ENCODE peak calls at places on chromosomes 1 and 21, in six cellular contexts. H is mesendoderm, S is neuronal stem cell, L is mesenchymal stem cell, G is IMR-90, T is trophoblast cell. E is an unnamed sample.

GRCh38 chr1:224433671-224434446 is 738 bp downstream of the WDR26 start:
- DNase-seq in H (peak), S (peak), L (peak), G (no peak), T (no peak), E (peak)

GRCh38 chr21:42563261-42564045 is 49.8 kb downstream of the SLC37A1 start:
- DNase-seq in H (no peak), S (no peak), L (no peak), G (no peak), T (no peak), E (no peak)

GRCh38 chr1:209610378-209610905 is 26.9 kb downstream of the CAMK1G start:
- DNase-seq in H (peak), S (no peak), L (no peak), G (no peak), T (no peak), E (no peak)

GRCh38 chr1:225860860-225861441 is 21.2 kb downstream of the TMEM63A start:
- DNase-seq in H (no peak), S (no peak), L (no peak), G (peak), T (no peak), E (no peak)

GRCh38 chr1:83978056-83978455 is 20.9 kb downstream of the TTLL7 start:
- DNase-seq in H (no peak), S (no peak), L (no peak), G (no peak), T (no peak), E (no peak)

GRCh38 chr1:107952989-107953388 is 12.0 kb downstream of the VAV3 start:
- DNase-seq in H (peak), S (no peak), L (peak), G (no peak), T (no peak), E (no peak)

GRCh38 chr1:45953934-45954333 is 150.5 kb downstream of the MAST2 start:
- DNase-seq in H (peak), S (no peak), L (peak), G (peak), T (no peak), E (peak)

GRCh38 chr1:204084247-204084772 is 11.4 kb downstream of the SOX13 start:
- DNase-seq in H (peak), S (no peak), L (no peak), G (no peak), T (no peak), E (peak)

GRCh38 chr1:154974086-154974807 is at the start of gene CKS1B:
- DNase-seq in H (peak), S (peak), L (peak), G (peak), T (peak), E (peak)

GRCh38 chr1:44543064-44543815 is 131.0 kb downstream of the TMEM53 start:
- DNase-seq in H (peak), S (peak), L (no peak), G (no peak), T (no peak), E (peak)

GRCh38 chr1:44543816-44544185 is 130.5 kb downstream of the TMEM53 start:
- DNase-seq in H (peak), S (no peak), L (no peak), G (no peak), T (no peak), E (peak)

GRCh38 chr1:44546403-44547053 is 127.8 kb downstream of the TMEM53 start:
- DNase-seq in H (no peak), S (no peak), L (no peak), G (no peak), T (no peak), E (peak)

GRCh38 chr1:44545961-44546360 is 128.3 kb downstream of the TMEM53 start:
- DNase-seq in H (peak), S (no peak), L (no peak), G (no peak), T (peak), E (no peak)

GRCh38 chr1:44544960-44545359 is 129.3 kb downstream of the TMEM53 start:
- DNase-seq in H (no peak), S (no peak), L (no peak), G (no peak), T (no peak), E (no peak)
- H2BK120ac ChIP-seq in H (no peak), S (no peak), L (no peak), G (no peak), T (no peak), E (no peak)

GRCh38 chr1:17890815-17891191 is 135.7 kb downstream of the ACTL8 start:
- DNase-seq in H (no peak), S (no peak), L (no peak), G (no peak), T (no peak), E (no peak)
- H4K8ac ChIP-seq in H (no peak), S (no peak), L (no peak), G (no peak), T (no peak), E (no peak)

GRCh38 chr21:45011911-45012660 is 62.3 kb upstream of the ADARB1 start:
- DNase-seq in H (peak), S (peak), L (peak), G (peak), T (peak), E (peak)
- H2BK120ac ChIP-seq in H (peak), S (peak), L (peak), G (peak), T (peak), E (no peak)

DNA sequence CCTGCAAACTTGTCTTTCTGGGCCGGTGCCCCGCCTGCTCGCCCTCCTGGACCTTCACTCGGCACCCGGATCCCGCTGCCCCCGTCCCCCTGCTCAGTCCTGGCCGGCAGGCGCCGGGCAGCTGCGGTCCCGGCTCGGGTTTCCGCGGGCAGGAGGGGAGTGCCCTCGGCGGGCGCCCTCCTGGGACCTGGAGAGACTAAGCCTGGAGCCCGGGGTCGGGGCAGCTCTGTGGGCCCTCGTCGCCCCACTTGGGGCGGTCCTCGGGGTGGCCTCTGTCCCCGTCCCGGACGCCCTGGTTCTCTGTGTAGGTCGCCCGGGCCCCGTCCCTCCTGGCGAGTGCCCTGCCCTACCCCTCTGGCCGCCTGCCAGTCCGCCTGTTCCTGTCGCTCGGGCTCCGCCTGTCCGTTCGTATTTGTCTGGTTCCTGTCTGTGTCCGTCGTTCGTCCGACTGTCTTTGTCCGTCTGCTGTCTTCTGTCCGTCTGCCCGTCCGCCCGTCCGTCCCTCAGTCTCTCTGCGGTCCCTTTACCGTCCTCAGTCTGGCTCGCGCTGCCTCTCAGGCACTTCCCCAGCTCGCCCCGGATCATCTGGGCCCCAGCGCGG is 492 bp downstream of the SERINC2 start:
- DNase-seq in H (peak), S (peak), L (peak), G (no peak), T (peak), E (no peak)
- H4K8ac ChIP-seq in H (no peak), S (no peak), L (peak), G (peak), T (peak), E (peak)

GRCh38 chr1:186799689-186800054 is 29.1 kb upstream of the PLA2G4A start:
- DNase-seq in H (no peak), S (no peak), L (no peak), G (no peak), T (no peak), E (no peak)
- H2BK120ac ChIP-seq in H (no peak), S (no peak), L (no peak), G (no peak), T (no peak), E (no peak)

GRCh38 chr1:153174624-153175023 is 23.9 kb upstream of the SPRR2G start:
- DNase-seq in H (no peak), S (no peak), L (no peak), G (no peak), T (no peak), E (no peak)
- H4K8ac ChIP-seq in H (no peak), S (no peak), L (no peak), G (no peak), T (no peak), E (no peak)